ENCODE peak calls at places on chromosomes 12 and 14, in five cellular contexts. One of them, this sample, is unnamed.

GRCh38 chr14:73250317-73250713 is 13.0 kb downstream of the PAPLN start:
- DNase-seq in A549: no peak
- DNase-seq in esophagus squamous epithelium: no peak
- DNase-seq in Peyer's patch: no peak
- DNase-seq in body of pancreas: no peak
- DNase-seq in this sample: no peak

GRCh38 chr14:50756300-50756699 is 74.7 kb downstream of the NIN start:
- DNase-seq in A549: no peak
- DNase-seq in esophagus squamous epithelium: no peak
- DNase-seq in Peyer's patch: no peak
- DNase-seq in body of pancreas: no peak
- DNase-seq in this sample: no peak

GRCh38 chr12:132327351-132328171 is 1.8 kb downstream of the GALNT9 start:
- DNase-seq in A549: peak
- DNase-seq in esophagus squamous epithelium: no peak
- DNase-seq in Peyer's patch: no peak
- DNase-seq in body of pancreas: no peak
- DNase-seq in this sample: peak

GRCh38 chr12:41919526-41920305 is 225.0 kb downstream of the GXYLT1 start:
- DNase-seq in A549: no peak
- DNase-seq in esophagus squamous epithelium: no peak
- DNase-seq in Peyer's patch: no peak
- DNase-seq in body of pancreas: no peak
- DNase-seq in this sample: no peak

GRCh38 chr14:54555651-54556050 is 11.3 kb upstream of the SAMD4A start:
- DNase-seq in A549: peak
- DNase-seq in esophagus squamous epithelium: no peak
- DNase-seq in Peyer's patch: no peak
- DNase-seq in body of pancreas: no peak
- DNase-seq in this sample: no peak

GRCh38 chr12:25254271-25254880 is 3.6 kb upstream of the KRAS start:
- DNase-seq in A549: no peak
- DNase-seq in esophagus squamous epithelium: no peak
- DNase-seq in Peyer's patch: no peak
- DNase-seq in body of pancreas: no peak
- DNase-seq in this sample: no peak

GRCh38 chr14:90331497-90332270 is at the start of gene NRDE2:
- DNase-seq in A549: peak
- DNase-seq in esophagus squamous epithelium: peak
- DNase-seq in Peyer's patch: peak
- DNase-seq in body of pancreas: peak
- DNase-seq in this sample: peak

GRCh38 chr12:99847936-99848335 is 136.8 kb downstream of the ANKS1B start:
- DNase-seq in A549: no peak
- DNase-seq in esophagus squamous epithelium: no peak
- DNase-seq in Peyer's patch: no peak
- DNase-seq in body of pancreas: no peak
- DNase-seq in this sample: no peak

GRCh38 chr12:112590281-112590680 is 171.5 kb downstream of the PTPN11 start:
- DNase-seq in A549: no peak
- DNase-seq in esophagus squamous epithelium: no peak
- DNase-seq in Peyer's patch: no peak
- DNase-seq in body of pancreas: no peak
- DNase-seq in this sample: no peak

GRCh38 chr12:5715076-5715475 is 230.0 kb downstream of the ANO2 start:
- DNase-seq in A549: no peak
- DNase-seq in esophagus squamous epithelium: no peak
- DNase-seq in Peyer's patch: no peak
- DNase-seq in body of pancreas: no peak
- DNase-seq in this sample: no peak

GRCh38 chr12:49293056-49293956 is 1.6 kb upstream of the PRPH start:
- DNase-seq in A549: no peak
- DNase-seq in esophagus squamous epithelium: no peak
- DNase-seq in Peyer's patch: no peak
- DNase-seq in body of pancreas: no peak
- DNase-seq in this sample: peak

GRCh38 chr12:76316468-76316867 is 31.7 kb downstream of the BBS10 start:
- DNase-seq in A549: no peak
- DNase-seq in esophagus squamous epithelium: no peak
- DNase-seq in Peyer's patch: no peak
- DNase-seq in body of pancreas: no peak
- DNase-seq in this sample: no peak

GRCh38 chr14:101077511-101078074 is 174.1 kb upstream of the RTL1 start:
- DNase-seq in A549: no peak
- DNase-seq in esophagus squamous epithelium: no peak
- DNase-seq in Peyer's patch: no peak
- DNase-seq in body of pancreas: no peak
- DNase-seq in this sample: no peak

GRCh38 chr12:49674318-49674985 is 32.8 kb downstream of the FMNL3 start:
- DNase-seq in A549: no peak
- DNase-seq in esophagus squamous epithelium: no peak
- DNase-seq in Peyer's patch: no peak
- DNase-seq in body of pancreas: no peak
- DNase-seq in this sample: no peak

GRCh38 chr14:87852107-87852506 is 140.9 kb downstream of the GALC start:
- DNase-seq in A549: no peak
- DNase-seq in esophagus squamous epithelium: no peak
- DNase-seq in Peyer's patch: no peak
- DNase-seq in body of pancreas: no peak
- DNase-seq in this sample: no peak

GRCh38 chr14:103920981-103921854 is 7.0 kb upstream of the TDRD9 start:
- DNase-seq in A549: peak
- DNase-seq in esophagus squamous epithelium: peak
- DNase-seq in Peyer's patch: peak
- DNase-seq in body of pancreas: peak
- DNase-seq in this sample: peak

GRCh38 chr12:15590180-15590826 is 198.9 kb downstream of the EPS8 start:
- DNase-seq in A549: peak
- DNase-seq in esophagus squamous epithelium: no peak
- DNase-seq in Peyer's patch: peak
- DNase-seq in body of pancreas: peak
- DNase-seq in this sample: peak

GRCh38 chr12:47079894-47080724 is at the start of gene AMIGO2:
- DNase-seq in A549: peak
- DNase-seq in esophagus squamous epithelium: no peak
- DNase-seq in Peyer's patch: peak
- DNase-seq in body of pancreas: peak
- DNase-seq in this sample: peak

GRCh38 chr14:54676822-54677708 is 110.1 kb downstream of the SAMD4A start:
- DNase-seq in A549: peak
- DNase-seq in esophagus squamous epithelium: no peak
- DNase-seq in Peyer's patch: no peak
- DNase-seq in body of pancreas: no peak
- DNase-seq in this sample: peak

GRCh38 chr12:12983420-12984035 is 16.5 kb downstream of the HEBP1 start:
- DNase-seq in A549: peak
- DNase-seq in esophagus squamous epithelium: no peak
- DNase-seq in Peyer's patch: no peak
- DNase-seq in body of pancreas: no peak
- DNase-seq in this sample: peak

GRCh38 chr14:56005580-56006053 is 112.6 kb upstream of the PELI2 start:
- DNase-seq in A549: no peak
- DNase-seq in esophagus squamous epithelium: no peak
- DNase-seq in Peyer's patch: no peak
- DNase-seq in body of pancreas: no peak
- DNase-seq in this sample: no peak

GRCh38 chr12:1915082-1915968 is 3.1 kb downstream of the CACNA2D4 start:
- DNase-seq in A549: no peak
- DNase-seq in esophagus squamous epithelium: no peak
- DNase-seq in Peyer's patch: no peak
- DNase-seq in body of pancreas: peak
- DNase-seq in this sample: no peak

GRCh38 chr12:24488091-24488596 is 460.8 kb downstream of the BCAT1 start:
- DNase-seq in A549: no peak
- DNase-seq in esophagus squamous epithelium: no peak
- DNase-seq in Peyer's patch: no peak
- DNase-seq in body of pancreas: no peak
- DNase-seq in this sample: no peak

GRCh38 chr12:27785882-27786570 is 6.0 kb upstream of the MANSC4 start:
- DNase-seq in A549: no peak
- DNase-seq in esophagus squamous epithelium: no peak
- DNase-seq in Peyer's patch: no peak
- DNase-seq in body of pancreas: no peak
- DNase-seq in this sample: no peak

DNA sequence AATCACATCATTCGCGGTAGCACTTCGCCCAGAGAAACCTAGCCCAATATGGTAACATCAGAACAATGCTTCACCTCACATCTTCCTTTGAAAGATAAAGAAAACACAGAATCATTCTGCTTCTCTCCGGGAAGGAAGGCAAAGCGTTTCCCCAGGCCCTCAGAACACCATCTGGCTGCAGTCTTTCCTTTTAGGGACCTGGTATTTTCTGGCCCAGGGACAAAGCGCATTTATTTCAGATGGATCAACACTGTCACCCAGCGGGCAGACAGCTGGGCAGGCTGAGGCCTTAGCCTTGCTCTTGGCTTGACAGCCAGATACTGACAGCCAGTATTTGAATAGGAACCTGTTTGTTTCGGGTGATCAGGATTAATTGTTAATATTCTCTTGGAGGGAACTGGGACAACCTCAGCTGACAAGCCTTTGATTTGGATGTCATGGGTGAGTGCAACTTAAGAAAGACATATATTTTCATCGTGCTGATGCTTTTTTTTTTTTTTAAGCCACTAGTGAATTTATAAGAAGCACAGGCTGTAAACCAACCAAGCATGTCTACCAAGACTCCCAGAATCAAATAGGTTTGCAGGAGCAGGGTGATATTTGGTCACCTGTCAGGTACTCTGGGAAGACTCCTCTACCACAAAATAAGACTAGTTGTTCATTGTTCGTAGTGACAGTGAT is 118.9 kb downstream of the VEZT start:
- DNase-seq in A549: peak
- DNase-seq in esophagus squamous epithelium: no peak
- DNase-seq in Peyer's patch: peak
- DNase-seq in body of pancreas: peak
- DNase-seq in this sample: no peak
- TF ChIP-seq POLR2A in A549: no peak
- TF ChIP-seq POLR2A in esophagus squamous epithelium: no peak
- TF ChIP-seq POLR2A in Peyer's patch: no peak
- TF ChIP-seq POLR2A in body of pancreas: no peak
- TF ChIP-seq POLR2A in this sample: no peak

DNA sequence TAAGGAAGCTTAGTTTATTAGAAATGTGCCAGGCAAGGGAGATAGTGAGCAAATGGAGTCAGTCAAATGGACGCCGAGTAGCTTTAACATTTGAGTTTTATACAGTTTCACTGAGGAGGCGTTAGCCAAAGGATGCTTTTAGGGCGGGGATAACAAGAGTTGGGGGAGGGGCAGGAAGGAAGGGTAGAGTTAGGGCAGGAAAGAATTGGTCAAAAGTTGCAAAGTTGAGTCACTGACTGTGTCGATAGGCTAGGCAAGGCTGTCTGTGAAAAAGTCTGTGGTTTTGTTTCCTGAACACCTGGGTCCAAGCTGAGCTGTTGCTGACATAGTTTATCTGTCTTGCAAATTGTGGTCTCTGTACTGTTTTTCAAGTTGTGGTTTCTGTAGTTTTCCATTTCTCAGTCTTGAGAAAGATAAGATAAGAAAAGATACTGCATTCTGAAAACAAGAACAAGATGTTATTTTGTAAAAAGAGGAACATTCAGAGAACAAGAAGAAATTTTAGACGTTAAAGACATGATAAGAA is 62.6 kb upstream of the RESF1 start:
- DNase-seq in A549: no peak
- DNase-seq in esophagus squamous epithelium: peak
- DNase-seq in Peyer's patch: no peak
- DNase-seq in body of pancreas: peak
- DNase-seq in this sample: no peak
- TF ChIP-seq POLR2A in A549: no peak
- TF ChIP-seq POLR2A in esophagus squamous epithelium: no peak
- TF ChIP-seq POLR2A in Peyer's patch: no peak
- TF ChIP-seq POLR2A in body of pancreas: no peak
- TF ChIP-seq POLR2A in this sample: no peak

DNA sequence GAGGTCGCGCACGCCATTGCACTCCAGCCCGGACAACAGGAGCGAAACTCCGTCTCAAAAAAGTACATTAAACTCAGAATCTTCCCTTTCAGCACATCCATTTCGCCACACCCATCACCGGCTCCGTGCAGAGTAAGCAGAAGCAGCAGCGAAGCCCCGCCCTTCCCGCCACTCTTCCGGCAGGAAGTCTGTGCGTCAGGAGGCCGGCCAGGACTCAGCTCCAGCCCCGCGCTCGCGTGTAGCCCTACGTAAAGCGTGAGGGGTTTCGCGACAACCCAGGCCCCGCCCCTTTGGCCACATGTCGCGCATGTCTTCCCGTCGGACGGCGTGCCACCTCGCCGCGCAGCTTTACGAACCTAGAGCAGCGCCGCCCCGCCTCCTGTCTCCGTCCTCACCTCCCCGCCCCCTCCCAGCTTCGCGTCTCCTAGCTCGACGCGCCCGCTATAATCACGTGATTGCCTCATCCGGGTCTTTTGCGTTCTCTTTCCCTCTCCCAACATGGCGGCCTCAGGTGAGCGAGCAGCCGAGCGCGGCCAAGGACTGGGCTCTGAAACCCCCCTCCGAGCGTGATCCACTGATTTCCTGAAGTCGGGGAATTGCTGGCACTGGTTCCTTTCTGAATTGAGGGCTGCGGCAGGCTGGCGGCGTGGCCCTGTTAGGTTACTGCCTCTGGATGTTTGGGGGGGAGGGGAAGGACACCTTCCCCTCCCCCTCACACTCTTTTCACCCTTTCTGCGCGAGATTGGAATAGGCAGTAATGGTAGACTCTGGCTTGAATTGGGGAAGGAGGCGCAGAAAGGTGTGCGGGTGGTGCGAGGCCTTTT is at the start of gene EIF4B:
- DNase-seq in A549: peak
- DNase-seq in esophagus squamous epithelium: peak
- DNase-seq in Peyer's patch: peak
- DNase-seq in body of pancreas: peak
- DNase-seq in this sample: peak
- TF ChIP-seq POLR2A in A549: peak
- TF ChIP-seq POLR2A in esophagus squamous epithelium: no peak
- TF ChIP-seq POLR2A in Peyer's patch: peak
- TF ChIP-seq POLR2A in body of pancreas: peak
- TF ChIP-seq POLR2A in this sample: peak

DNA sequence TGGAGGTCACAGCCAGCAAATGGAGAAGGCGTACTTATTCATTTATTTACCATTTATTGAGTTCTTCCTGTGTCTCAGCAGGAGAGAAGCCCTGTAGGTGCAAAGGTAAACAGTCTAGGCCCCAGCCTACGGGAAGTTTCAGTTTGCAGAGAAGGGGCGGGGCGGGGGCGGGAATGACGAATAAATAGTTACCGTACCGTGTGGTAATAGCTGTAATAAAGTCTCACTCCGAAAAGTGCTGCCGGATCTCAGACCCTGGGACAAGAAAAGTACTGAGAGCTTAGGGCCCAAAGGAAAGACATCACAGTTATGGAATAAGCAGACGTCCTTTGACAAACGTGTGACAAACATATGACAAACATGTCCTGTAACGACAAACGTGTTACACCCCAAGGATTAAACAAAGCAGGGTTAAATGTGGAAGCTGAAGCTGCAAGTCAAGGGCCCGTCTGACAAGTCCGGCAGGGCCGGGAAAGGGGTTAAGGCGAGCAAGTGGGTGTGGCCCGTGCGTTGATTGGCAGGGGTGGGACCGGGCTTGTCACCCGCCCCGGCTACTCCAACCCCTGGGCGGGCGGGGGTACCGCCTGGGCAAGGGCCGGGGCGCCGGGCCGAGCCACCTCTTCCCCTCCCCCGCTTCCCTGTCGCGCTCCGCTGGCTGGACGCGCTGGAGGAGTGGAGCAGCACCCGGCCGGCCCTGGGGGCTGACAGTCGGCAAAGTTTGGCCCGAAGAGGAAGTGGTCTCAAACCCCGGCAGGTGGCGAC is at the start of gene LRP10:
- DNase-seq in A549: peak
- DNase-seq in esophagus squamous epithelium: peak
- DNase-seq in Peyer's patch: peak
- DNase-seq in body of pancreas: peak
- DNase-seq in this sample: peak
- TF ChIP-seq POLR2A in A549: peak
- TF ChIP-seq POLR2A in esophagus squamous epithelium: peak
- TF ChIP-seq POLR2A in Peyer's patch: peak
- TF ChIP-seq POLR2A in body of pancreas: peak
- TF ChIP-seq POLR2A in this sample: no peak